ENCODE peak calls at places on chromosomes 2 and 18, in four cellular contexts. N is spleen; Q is NT2/D1; Y is CD4-positive, alpha-beta memory T cell. A is an unnamed sample. For H3K4me1, the result is how much of the 10 kb centered on the place peaks cover.

GRCh38 chr18:61589053-61589723 is 256.0 kb downstream of the CDH20 start:
- DNase-seq in Y (no peak), Q (no peak), N (no peak), A (no peak)

GRCh38 chr2:32947484-32948143 is 861 bp downstream of the LTBP1 start:
- DNase-seq in N (peak), Y (peak), Q (no peak), A (no peak)

GRCh38 chr18:73663581-73663980 is 484.1 kb downstream of the FBXO15 start:
- DNase-seq in Y (no peak), N (no peak), Q (no peak), A (no peak)

GRCh38 chr2:54871457-54872103 is 148.1 kb downstream of the EML6 start:
- DNase-seq in N (no peak), Q (no peak), Y (no peak), A (no peak)

GRCh38 chr2:234981197-234982095 is 29.6 kb downstream of the SH3BP4 start:
- DNase-seq in N (no peak), Q (peak), Y (no peak), A (no peak)

GRCh38 chr18:9658111-9658641 is 43.8 kb upstream of the PPP4R1 start:
- DNase-seq in Q (no peak), Y (no peak), N (no peak), A (no peak)

GRCh38 chr2:215059724-215060123 is 78.7 kb downstream of the ABCA12 start:
- DNase-seq in N (no peak), Q (no peak), Y (no peak), A (no peak)

GRCh38 chr2:62265116-62265515 is 69.2 kb downstream of the B3GNT2 start:
- DNase-seq in Q (no peak), N (no peak), Y (no peak), A (no peak)

GRCh38 chr2:133444411-133444934 is 123.8 kb downstream of the NCKAP5 start:
- DNase-seq in N (no peak), Y (no peak), Q (no peak), A (no peak)

GRCh38 chr18:57780318-57781127 is 22.6 kb downstream of the ATP8B1 start:
- DNase-seq in Q (no peak), Y (no peak), N (no peak), A (no peak)

GRCh38 chr2:42443980-42444379 is 49.8 kb downstream of the KCNG3 start:
- DNase-seq in N (no peak), Y (no peak), Q (no peak), A (no peak)

GRCh38 chr2:27086722-27087446 is at the start of gene KHK:
- DNase-seq in Y (no peak), Q (no peak), N (peak), A (no peak)

GRCh38 chr2:172200495-172201085 is 97.9 kb upstream of the DLX2 start:
- DNase-seq in N (no peak), Q (peak), Y (no peak), A (no peak)

GRCh38 chr2:238669581-238670340 is 178.1 kb upstream of the TWIST2 start:
- DNase-seq in N (no peak), Q (no peak), Y (no peak), A (no peak)

GRCh38 chr2:235591921-235592320 is 98.1 kb downstream of the AGAP1 start:
- DNase-seq in Q (no peak), N (no peak), Y (no peak), A (no peak)

GRCh38 chr2:175205523-175205922 is 24.0 kb upstream of the ATP5MC3 start:
- DNase-seq in N (no peak), Q (no peak), Y (no peak), A (no peak)

GRCh38 chr2:213019368-213019767 is 132.0 kb downstream of the IKZF2 start:
- DNase-seq in Y (no peak), N (no peak), Q (no peak), A (no peak)

GRCh38 chr18:30987479-30988241 is 54.9 kb downstream of the DSC3 start:
- DNase-seq in Q (no peak), Y (no peak), N (no peak), A (peak)

GRCh38 chr2:241908686-241909420 is 39.3 kb downstream of the RTP5 start:
- DNase-seq in Y (no peak), N (peak), Q (no peak), A (no peak)

GRCh38 chr2:216327447-216327846 is 44.8 kb downstream of the MARCHF4 start:
- DNase-seq in Y (no peak), Q (no peak), N (no peak), A (no peak)

GRCh38 chr2:239735131-239735828 is 289.9 kb downstream of the NDUFA10 start:
- DNase-seq in Y (no peak), Q (peak), N (peak), A (no peak)

GRCh38 chr18:74326238-74326637 is 10.6 kb downstream of the C18orf63 start:
- DNase-seq in Y (no peak), N (no peak), Q (no peak), A (no peak)

GRCh38 chr18:48637081-48637990 is 98.5 kb downstream of the CTIF start:
- DNase-seq in Q (no peak), N (no peak), Y (no peak), A (peak)

GRCh38 chr2:207162319-207162718 is 3.4 kb downstream of the KLF7 start:
- DNase-seq in Q (no peak), Y (no peak), N (no peak), A (no peak)

GRCh38 chr2:239581352-239581901 is 180.6 kb upstream of the HDAC4 start:
- DNase-seq in Q (no peak), Y (no peak), N (peak), A (no peak)

GRCh38 chr2:21317131-21317530 is 193.4 kb downstream of the TDRD15 start:
- DNase-seq in N (no peak), Y (peak), Q (peak), A (no peak)

GRCh38 chr18:35289293-35290069 is 548 bp downstream of the ZSCAN30 start:
- DNase-seq in N (no peak), Y (no peak), Q (no peak), A (no peak)

GRCh38 chr18:74252032-74252380 is 39.8 kb downstream of the CYB5A start:
- DNase-seq in Q (no peak), Y (no peak), N (no peak), A (peak)

GRCh38 chr18:2982452-2983172 is 30.3 kb downstream of the LPIN2 start:
- DNase-seq in N (no peak), Q (no peak), Y (no peak), A (no peak)

GRCh38 chr2:33069894-33070651 is 123.3 kb downstream of the LTBP1 start:
- DNase-seq in Y (no peak), Q (no peak), N (no peak), A (no peak)

GRCh38 chr2:36373149-36373880 is 17.7 kb downstream of the CRIM1 start:
- DNase-seq in Y (no peak), N (no peak), Q (no peak), A (no peak)
- H3K4me1 ChIP-seq in Y (under half), N (half or more), Q (under half), A (half or more)

DNA sequence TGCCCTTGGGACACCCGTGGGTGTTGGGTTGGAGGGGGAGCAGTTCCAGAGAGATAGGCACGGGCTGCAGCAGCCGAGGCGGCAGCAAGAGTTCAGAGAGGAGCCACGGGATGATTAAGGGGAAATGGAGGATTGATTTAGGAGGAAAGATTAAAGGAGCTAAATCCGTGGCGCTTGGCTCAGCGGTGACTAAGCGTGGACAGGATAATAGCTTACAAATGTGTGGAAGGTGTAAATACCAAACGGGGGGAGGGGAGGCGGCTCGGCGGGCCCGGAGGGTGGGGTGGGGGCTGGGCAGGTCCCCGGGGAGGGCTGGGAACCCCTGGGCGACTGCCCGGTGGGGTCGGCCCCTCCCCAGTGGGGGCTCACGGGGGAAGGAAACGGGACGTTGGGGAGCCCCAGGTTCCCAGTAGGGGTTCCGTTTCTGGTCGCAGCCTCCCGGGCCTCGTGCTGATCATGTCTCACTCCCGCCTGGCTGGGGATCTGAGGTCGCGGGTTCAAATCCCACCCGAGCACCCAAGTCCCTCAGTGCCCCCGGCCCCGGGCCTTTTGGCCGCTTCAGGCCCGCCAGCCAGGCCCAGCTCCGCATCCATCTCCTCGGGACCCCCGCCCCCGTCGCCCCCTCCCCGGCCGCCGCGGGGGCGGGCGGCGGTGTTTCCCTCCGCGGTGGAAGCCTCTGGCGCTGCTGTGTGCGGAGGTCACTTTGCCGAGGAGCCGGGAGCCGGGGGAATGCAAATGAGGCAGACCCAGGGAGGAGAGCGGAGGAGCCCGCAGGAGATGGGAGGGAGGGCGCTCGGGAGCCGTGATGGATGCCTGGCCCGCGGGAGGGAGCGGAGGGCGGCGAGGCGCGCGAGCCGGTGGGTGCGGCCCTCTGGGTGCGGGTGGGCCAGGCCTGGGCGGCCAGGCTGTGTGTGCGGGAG is 8.1 kb downstream of the ASIC4 start:
- DNase-seq in Q (no peak), Y (no peak), N (no peak), A (no peak)
- H3K4me1 ChIP-seq in Q (under half), Y (under half), N (under half), A (under half)

GRCh38 chr18:79402977-79403722 is 7.4 kb downstream of the NFATC1 start:
- DNase-seq in Y (no peak), N (peak), Q (no peak), A (no peak)
- H3K4me1 ChIP-seq in Y (half or more), N (half or more), Q (under half), A (half or more)

GRCh38 chr2:101736233-101736632 is 38.7 kb downstream of the MAP4K4 start:
- DNase-seq in Q (no peak), Y (no peak), N (no peak), A (no peak)
- H3K4me1 ChIP-seq in Q (under half), Y (half or more), N (half or more), A (under half)

DNA sequence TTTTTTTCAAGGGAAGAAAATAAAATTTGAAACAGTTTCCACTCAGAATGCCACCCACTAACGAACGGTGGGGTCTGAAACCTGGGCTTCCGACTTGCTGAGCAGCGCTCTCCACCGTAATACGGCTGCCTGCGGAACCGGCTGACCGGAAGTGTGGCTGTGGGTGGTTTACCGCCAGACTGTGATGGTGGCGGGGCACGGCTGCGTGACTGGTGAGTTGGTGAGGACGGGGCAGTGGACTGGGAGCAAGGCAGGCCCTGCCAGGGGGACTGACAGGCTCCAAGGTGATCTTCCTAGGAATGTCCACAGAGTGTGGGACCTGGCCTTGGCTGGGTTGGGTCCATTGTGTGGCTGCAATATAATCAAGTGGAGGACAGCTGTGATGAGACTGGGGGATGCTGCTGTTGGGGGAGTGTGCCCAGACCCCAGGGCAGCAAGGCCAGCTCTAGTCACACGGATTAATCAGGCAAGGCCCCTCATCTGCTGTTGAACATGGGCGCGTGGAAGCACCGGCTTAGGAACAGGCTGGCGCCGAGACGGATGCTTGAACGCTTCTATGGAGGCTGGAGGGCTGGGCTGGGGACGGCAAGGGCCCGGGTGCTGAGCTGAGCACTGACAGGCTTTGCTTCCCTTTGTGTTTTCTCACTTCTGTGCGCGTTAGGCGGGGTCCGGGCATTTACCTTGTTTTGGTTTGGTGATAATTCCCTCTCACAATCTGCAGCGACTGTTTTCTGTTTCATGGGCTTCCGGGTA is 357.7 kb upstream of the SPRED2 start:
- DNase-seq in Y (no peak), N (no peak), Q (no peak), A (no peak)
- H3K4me1 ChIP-seq in Y (under half), N (under half), Q (under half), A (under half)

GRCh38 chr2:25039126-25039525 is 2.8 kb upstream of the EFR3B start:
- DNase-seq in N (no peak), Q (no peak), Y (no peak), A (no peak)
- H3K4me1 ChIP-seq in N (under half), Q (under half), Y (under half), A (under half)

GRCh38 chr2:98796775-98797544 is 66.0 kb upstream of the MGAT4A start:
- DNase-seq in Y (no peak), Q (no peak), N (no peak), A (peak)

GRCh38 chr2:98795535-98795902 is 64.6 kb upstream of the MGAT4A start:
- DNase-seq in N (no peak), Q (no peak), Y (no peak), A (no peak)

GRCh38 chr2:98795903-98796676 is 65.2 kb upstream of the MGAT4A start:
- DNase-seq in N (no peak), Q (no peak), Y (no peak), A (no peak)

GRCh38 chr2:98793275-98793674 is 62.3 kb upstream of the MGAT4A start:
- DNase-seq in N (no peak), Y (no peak), Q (no peak), A (no peak)

GRCh38 chr2:98794214-98794810 is 63.4 kb upstream of the MGAT4A start:
- DNase-seq in N (no peak), Y (no peak), Q (no peak), A (no peak)
- H3K4me1 ChIP-seq in N (under half), Y (under half), Q (under half), A (under half)

GRCh38 chr2:64396001-64396400 is 58.0 kb upstream of the LGALSL start:
- DNase-seq in Q (no peak), Y (no peak), N (no peak), A (no peak)
- H3K4me1 ChIP-seq in Q (under half), Y (under half), N (under half), A (under half)

A was measured in suprapubic skin.